ENCODE peak calls at places on chromosomes 1 and 21, in four cellular contexts. Z, T, S and O are unnamed samples. For H3K4me1, the result is how much of the 10 kb centered on the place peaks cover.

GRCh38 chr1:43441166-43441893 is 12.4 kb downstream of the HYI start:
- DNase-seq in T (no peak), S (no peak), Z (peak), O (no peak)

GRCh38 chr1:7863756-7864328 is 11.0 kb upstream of the UTS2 start:
- DNase-seq in Z (no peak), T (no peak), S (no peak), O (no peak)

GRCh38 chr1:225407755-225408154 is 20.1 kb downstream of the LBR start:
- DNase-seq in S (no peak), T (no peak), Z (no peak), O (no peak)

GRCh38 chr1:204621996-204622395 is 63.5 kb downstream of the LRRN2 start:
- DNase-seq in Z (peak), S (no peak), T (no peak), O (no peak)

GRCh38 chr1:85047472-85048295 is 616 bp downstream of the MCOLN3 start:
- DNase-seq in T (peak), S (no peak), Z (peak), O (no peak)

GRCh38 chr1:93093332-93094006 is 14.4 kb downstream of the MTF2 start:
- DNase-seq in Z (no peak), S (no peak), T (no peak), O (no peak)

GRCh38 chr1:81801834-81802531 is 1.2 kb downstream of the ADGRL2 start:
- DNase-seq in T (peak), S (no peak), Z (peak), O (peak)

GRCh38 chr1:14907416-14907815 is 246.1 kb upstream of the TMEM51 start:
- DNase-seq in T (no peak), S (no peak), Z (no peak), O (no peak)

GRCh38 chr1:76033800-76034475 is 40.6 kb upstream of the ST6GALNAC3 start:
- DNase-seq in T (no peak), S (no peak), Z (no peak), O (no peak)

GRCh38 chr1:46303872-46304326 is 401 bp downstream of the UQCRH start:
- DNase-seq in S (no peak), Z (no peak), T (no peak), O (no peak)

GRCh38 chr1:205589618-205590456 is 42.0 kb downstream of the ELK4 start:
- DNase-seq in T (peak), Z (no peak), S (no peak), O (peak)

GRCh38 chr1:223219846-223220610 is 77.0 kb upstream of the TLR5 start:
- DNase-seq in Z (no peak), S (no peak), T (no peak), O (no peak)

GRCh38 chr1:153827168-153827964 is 52.2 kb downstream of the SLC27A3 start:
- DNase-seq in S (no peak), Z (no peak), T (no peak), O (no peak)

GRCh38 chr21:20306836-20307235 is 691.4 kb upstream of the NCAM2 start:
- DNase-seq in T (no peak), Z (no peak), S (no peak), O (no peak)

GRCh38 chr1:147598631-147599361 is 57.5 kb downstream of the BCL9 start:
- DNase-seq in Z (peak), S (peak), T (peak), O (peak)

GRCh38 chr1:104987210-104987609 is 1237.5 kb downstream of the AMY1C start:
- DNase-seq in S (no peak), Z (no peak), T (no peak), O (no peak)

GRCh38 chr1:174023438-174023837 is 1.3 kb upstream of the RC3H1 start:
- DNase-seq in Z (no peak), S (no peak), T (no peak), O (no peak)

GRCh38 chr1:22229374-22229773 is 86.5 kb upstream of the WNT4 start:
- DNase-seq in S (no peak), Z (no peak), T (no peak), O (peak)

GRCh38 chr1:44524180-44524579 is 119.1 kb downstream of the RNF220 start:
- DNase-seq in Z (no peak), T (no peak), S (no peak), O (no peak)
- H3K27ac ChIP-seq in Z (no peak), T (no peak), S (no peak), O (no peak)

GRCh38 chr1:19053486-19053885 is 97.0 kb upstream of the IFFO2 start:
- DNase-seq in T (no peak), Z (no peak), S (no peak), O (no peak)
- H3K4me1 ChIP-seq in T (under half), Z (under half), S (under half), O (under half)

GRCh38 chr1:115671176-115672062 is 29.6 kb downstream of the VANGL1 start:
- DNase-seq in Z (no peak), S (no peak), T (no peak), O (no peak)

GRCh38 chr1:115669002-115669673 is 27.4 kb downstream of the VANGL1 start:
- DNase-seq in Z (no peak), S (no peak), T (no peak), O (no peak)

GRCh38 chr1:115670476-115671175 is 28.9 kb downstream of the VANGL1 start:
- DNase-seq in T (no peak), S (no peak), Z (no peak), O (no peak)

GRCh38 chr1:115668579-115668978 is 26.8 kb downstream of the VANGL1 start:
- DNase-seq in S (no peak), Z (no peak), T (no peak), O (no peak)

GRCh38 chr1:115669886-115670285 is 28.1 kb downstream of the VANGL1 start:
- DNase-seq in S (no peak), Z (no peak), T (no peak), O (no peak)
- H3K27ac ChIP-seq in S (no peak), Z (no peak), T (no peak), O (no peak)

DNA sequence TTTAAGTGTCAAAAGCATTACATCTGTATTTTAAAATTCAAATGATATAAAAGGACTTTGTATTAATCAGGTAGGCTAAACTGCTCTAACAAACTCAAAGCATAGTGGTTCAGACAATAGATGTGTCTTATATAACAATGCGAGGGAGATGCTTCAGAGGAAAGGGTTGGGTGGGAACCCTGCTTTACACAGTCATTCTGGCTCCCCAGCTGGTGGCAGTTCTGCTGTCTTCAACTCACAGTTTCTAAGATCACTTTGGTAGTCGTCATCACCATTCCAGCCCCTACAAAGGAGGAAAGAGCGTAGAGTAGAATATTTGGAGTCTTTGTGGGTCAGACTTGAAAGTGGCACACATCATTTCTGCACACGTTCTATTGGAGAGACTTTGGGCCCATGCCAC is 4.2 kb downstream of the PTGFRN start:
- DNase-seq in Z (no peak), T (no peak), S (no peak), O (no peak)
- H3K4me1 ChIP-seq in Z (under half), T (under half), S (under half), O (under half)

GRCh38 chr21:44094832-44095231 is 12.4 kb upstream of the PWP2 start:
- DNase-seq in S (no peak), T (no peak), Z (no peak), O (no peak)

GRCh38 chr21:44090332-44090731 is 16.9 kb upstream of the PWP2 start:
- DNase-seq in T (no peak), S (peak), Z (no peak), O (no peak)

GRCh38 chr21:44093761-44094160 is 13.4 kb upstream of the PWP2 start:
- DNase-seq in S (no peak), Z (no peak), T (no peak), O (no peak)

GRCh38 chr21:44089001-44089911 is 17.9 kb upstream of the PWP2 start:
- DNase-seq in Z (peak), S (peak), T (no peak), O (no peak)

GRCh38 chr21:44092201-44092600 is 15.0 kb upstream of the PWP2 start:
- DNase-seq in S (no peak), Z (no peak), T (no peak), O (no peak)
- H3K27ac ChIP-seq in S (no peak), Z (no peak), T (no peak), O (no peak)

GRCh38 chr1:23902611-23903278 is 10.4 kb downstream of the CNR2 start:
- DNase-seq in Z (no peak), S (no peak), T (no peak), O (no peak)

GRCh38 chr1:23903754-23904153 is 9.4 kb downstream of the CNR2 start:
- DNase-seq in S (no peak), Z (no peak), T (no peak), O (no peak)

GRCh38 chr1:23905461-23906025 is 7.6 kb downstream of the CNR2 start:
- DNase-seq in T (no peak), S (no peak), Z (no peak), O (no peak)

GRCh38 chr1:23906731-23907130 is 6.4 kb downstream of the CNR2 start:
- DNase-seq in T (no peak), S (no peak), Z (no peak), O (no peak)

GRCh38 chr1:23904748-23905357 is 8.3 kb downstream of the CNR2 start:
- DNase-seq in S (no peak), T (no peak), Z (no peak), O (no peak)
- H3K4me1 ChIP-seq in S (under half), T (under half), Z (under half), O (under half)